ENCODE peak calls at places on chromosomes 7 and 10, in seven cellular contexts. W is HS-27A; C is A549; S is AG04449; T is H7; N is activated CD4-positive, alpha-beta T cell treated with anti-CD3 and anti-CD28 coated beads for 4 hours; O is head of caudate nucleus. P is an unnamed sample.

GRCh38 chr7:11343818-11344413 is 370.2 kb downstream of the PHF14 start:
- DNase-seq in W (no peak), C (peak; percentile 43), S (no peak), T (peak; percentile 8), N (no peak), O (peak; percentile 22), P (peak; percentile 73)

GRCh38 chr10:100286051-100287033 is at the start of gene BLOC1S2:
- DNase-seq in W (peak; percentile 61), C (peak; percentile 89), S (peak; percentile 55), T (peak; percentile 99), N (peak; percentile 81), O (peak; percentile 87), P (peak; percentile 52)

GRCh38 chr10:62244088-62244487 is 24.6 kb downstream of the RTKN2 start:
- DNase-seq in W (no peak), C (no peak), S (no peak), T (no peak), N (no peak), O (no peak), P (no peak)

GRCh38 chr7:80508440-80508839 is 3.4 kb downstream of the GNAT3 start:
- DNase-seq in W (no peak), C (no peak), S (no peak), T (no peak), N (no peak), O (no peak), P (no peak)

GRCh38 chr10:29648983-29649268 is 14.2 kb upstream of the SVIL start:
- DNase-seq in W (no peak), C (peak; percentile 61), S (no peak), T (no peak), N (no peak), O (no peak), P (no peak)

GRCh38 chr7:24127930-24128329 is 156.1 kb upstream of the NPY start:
- DNase-seq in W (no peak), C (no peak), S (no peak), T (no peak), N (no peak), O (no peak), P (no peak)

GRCh38 chr10:96840841-96841518 is 8.9 kb downstream of the LCOR start:
- DNase-seq in W (no peak), C (peak; percentile 47), S (no peak), T (no peak), N (peak; percentile 14), O (no peak), P (no peak)

GRCh38 chr10:79269969-79270368 is 77.3 kb upstream of the PPIF start:
- DNase-seq in W (no peak), C (no peak), S (no peak), T (no peak), N (no peak), O (no peak), P (no peak)

GRCh38 chr10:119257894-119258293 is 50.5 kb downstream of the GRK5 start:
- DNase-seq in W (no peak), C (no peak), S (no peak), T (no peak), N (no peak), O (no peak), P (no peak)

P was measured in NCI-H1105 treated with DMSO at 0.1 percent for 48 hours.